ENCODE peak calls at places on chromosomes 2 and 18, in nine cellular contexts. V is fibroblast of pulmonary artery, B is vagina, X is upper lobe of right lung, W is tibial nerve, I is fibroblast of villous mesenchyme, F is bronchial epithelial cell, E is pancreas, J is heart right ventricle. C is an unnamed sample.

GRCh38 chr18:8264861-8265411 is 344.3 kb upstream of the RAB12 start:
- DNase-seq in V (peak), B (no peak), X (no peak), W (no peak), I (peak), F (peak), E (no peak), J (no peak), C (no peak)

GRCh38 chr2:161134547-161135518 is 25.4 kb upstream of the TANK start:
- DNase-seq in V (peak), B (no peak), X (no peak), W (no peak), I (no peak), F (peak), E (no peak), J (peak), C (no peak)

GRCh38 chr2:218807626-218808025 is 24.0 kb downstream of the PRKAG3 start:
- DNase-seq in V (no peak), B (no peak), X (no peak), W (no peak), I (peak), F (no peak), E (no peak), J (no peak), C (no peak)

GRCh38 chr2:181573140-181573736 is 83.7 kb downstream of the CERKL start:
- DNase-seq in V (peak), B (no peak), X (no peak), W (no peak), I (peak), F (peak), E (no peak), J (no peak), C (no peak)

GRCh38 chr18:73594749-73595148 is 552.9 kb downstream of the FBXO15 start:
- DNase-seq in V (peak), B (no peak), X (no peak), W (no peak), I (no peak), F (no peak), E (no peak), J (peak), C (no peak)

GRCh38 chr18:3216987-3217386 is 2.8 kb downstream of the MYOM1 start:
- DNase-seq in V (no peak), B (no peak), X (no peak), W (no peak), I (no peak), F (no peak), E (no peak), J (no peak), C (no peak)

GRCh38 chr2:215773728-215774127 is 239.6 kb downstream of the MREG start:
- DNase-seq in V (peak), B (no peak), X (no peak), W (peak), I (peak), F (peak), E (no peak), J (no peak), C (no peak)

GRCh38 chr2:240593026-240593702 is 6.6 kb downstream of the CAPN10 start:
- DNase-seq in V (no peak), B (no peak), X (no peak), W (peak), I (no peak), F (no peak), E (peak), J (no peak), C (no peak)

GRCh38 chr2:52659536-52659935 is 1108.1 kb upstream of the CHAC2 start:
- DNase-seq in V (no peak), B (no peak), X (no peak), W (no peak), I (no peak), F (no peak), E (no peak), J (no peak), C (no peak)

GRCh38 chr2:63850650-63851049 is 9.0 kb downstream of the UGP2 start:
- DNase-seq in V (no peak), B (no peak), X (no peak), W (no peak), I (no peak), F (no peak), E (no peak), J (no peak), C (no peak)

GRCh38 chr2:151654891-151655290 is 79.4 kb downstream of the NEB start:
- DNase-seq in V (no peak), B (no peak), X (no peak), W (no peak), I (no peak), F (no peak), E (no peak), J (no peak), C (no peak)

GRCh38 chr2:217291259-217291658 is 431.4 kb upstream of the TNP1 start:
- DNase-seq in V (no peak), B (no peak), X (no peak), W (no peak), I (no peak), F (no peak), E (no peak), J (no peak), C (no peak)

GRCh38 chr2:68935471-68935870 is 17.2 kb downstream of the GKN2 start:
- DNase-seq in V (no peak), B (no peak), X (no peak), W (no peak), I (no peak), F (no peak), E (no peak), J (no peak), C (no peak)

GRCh38 chr2:104577143-104577542 is 276.8 kb upstream of the POU3F3 start:
- DNase-seq in V (no peak), B (no peak), X (no peak), W (no peak), I (no peak), F (no peak), E (no peak), J (no peak), C (no peak)

GRCh38 chr2:6337123-6337830 is 528.4 kb downstream of the CMPK2 start:
- DNase-seq in V (no peak), B (no peak), X (no peak), W (no peak), I (no peak), F (no peak), E (no peak), J (no peak), C (no peak)

GRCh38 chr2:25368650-25369049 is 26.9 kb upstream of the DNMT3A start:
- DNase-seq in V (no peak), B (no peak), X (peak), W (no peak), I (peak), F (no peak), E (no peak), J (no peak), C (no peak)

GRCh38 chr2:120470041-120470716 is 124.2 kb downstream of the INHBB start:
- DNase-seq in V (peak), B (no peak), X (peak), W (peak), I (peak), F (peak), E (peak), J (peak), C (peak)

DNA sequence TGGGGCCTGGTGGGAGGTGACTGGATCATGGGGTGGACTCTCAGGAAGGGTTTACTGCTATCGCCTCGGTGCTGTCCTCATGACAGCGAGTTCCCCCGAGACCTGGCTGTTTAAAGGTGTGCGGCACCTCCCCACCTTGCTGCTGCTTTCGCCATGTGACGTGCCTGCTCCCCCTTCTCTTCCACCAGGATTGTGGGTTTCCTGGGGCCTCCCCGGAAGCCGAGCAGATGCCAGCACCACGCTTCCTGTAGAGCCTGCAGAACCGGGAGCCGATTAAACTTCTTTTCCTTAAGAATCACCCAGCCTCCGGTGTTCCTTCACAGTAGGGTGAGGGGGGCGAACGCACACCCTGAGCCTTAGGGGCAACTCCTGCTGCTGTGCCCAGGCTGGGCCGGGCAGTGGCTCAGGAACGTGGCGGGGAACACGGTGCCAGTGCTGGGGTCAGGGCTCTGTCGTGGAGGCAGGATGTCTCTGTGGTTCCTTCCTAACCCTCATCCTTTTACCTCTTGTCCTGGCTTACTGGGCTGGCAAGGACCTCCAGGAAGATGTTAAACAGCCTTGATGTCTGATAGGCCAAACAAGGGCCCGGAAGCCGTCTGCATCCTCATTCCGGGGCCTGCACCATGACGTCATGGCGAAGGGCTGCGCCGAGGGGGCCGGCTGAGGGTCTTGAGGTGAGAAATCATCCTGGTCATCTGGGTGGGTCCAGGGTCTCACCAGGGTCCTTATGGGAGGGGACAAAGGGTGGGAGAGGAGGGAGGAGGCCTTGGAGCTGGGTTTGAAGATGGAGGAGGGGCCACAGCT is 12.7 kb downstream of the NEU4 start:
- DNase-seq in V (no peak), B (no peak), X (no peak), W (peak), I (no peak), F (no peak), E (no peak), J (peak), C (no peak)
- H3K4me3 ChIP-seq in V (no peak), B (no peak), X (no peak), W (no peak), I (no peak), F (no peak), E (no peak), J (peak), C (no peak)

GRCh38 chr2:36354816-36355156 is 792 bp upstream of the CRIM1 start:
- DNase-seq in V (no peak), B (no peak), X (no peak), W (no peak), I (no peak), F (no peak), E (no peak), J (no peak), C (no peak)
- H3K4me3 ChIP-seq in V (peak), B (peak), X (peak), W (peak), I (peak), F (peak), E (peak), J (peak), C (peak)

DNA sequence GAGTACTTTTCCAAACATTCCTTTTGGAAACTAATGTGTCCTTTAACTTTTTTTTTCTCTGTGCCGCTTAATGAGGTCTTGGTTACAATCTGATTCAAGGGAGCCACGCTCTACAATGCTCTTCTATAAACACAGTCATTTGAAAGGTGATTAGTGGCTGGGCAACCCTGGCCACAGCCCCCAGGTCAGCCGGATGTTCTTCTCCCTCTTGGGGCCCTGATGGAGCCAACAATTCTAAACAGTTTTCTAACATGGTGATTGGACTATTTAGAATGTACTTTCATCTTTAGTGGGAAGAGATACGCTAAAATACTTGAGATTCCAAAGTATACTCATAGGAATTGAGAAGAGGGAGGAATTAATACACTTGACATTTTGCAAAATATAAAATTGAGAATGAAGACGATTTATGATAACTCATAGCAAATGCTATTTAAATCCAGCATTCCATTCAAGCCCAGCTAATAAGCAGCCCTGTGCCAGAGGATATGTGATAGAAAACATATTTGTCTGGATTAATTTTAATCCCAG is 83.7 kb upstream of the MBOAT2 start:
- DNase-seq in V (no peak), B (no peak), X (no peak), W (no peak), I (peak), F (no peak), E (no peak), J (no peak), C (no peak)
- H3K4me3 ChIP-seq in V (no peak), B (no peak), X (no peak), W (no peak), I (no peak), F (no peak), E (no peak), J (no peak), C (no peak)

DNA sequence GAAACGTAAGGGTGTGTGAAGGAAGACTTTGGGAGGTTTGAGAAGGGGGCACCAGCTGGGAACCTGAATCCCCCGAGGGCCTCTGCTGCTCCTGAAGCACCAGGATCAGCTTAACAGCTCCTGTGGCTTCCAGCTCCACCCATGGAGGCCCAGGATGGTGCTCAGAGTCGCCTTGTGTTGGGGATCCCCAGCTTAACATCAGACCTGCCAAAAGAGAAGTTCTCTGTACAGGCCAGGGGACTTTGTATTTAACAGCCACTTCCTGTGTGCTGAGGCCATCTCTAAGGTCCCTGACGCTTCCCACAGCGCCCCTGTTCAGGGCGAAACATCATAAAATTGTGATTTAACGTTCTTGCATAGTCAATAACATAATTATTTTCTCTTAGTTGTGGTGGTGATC is 77.5 kb downstream of the NCK2 start:
- DNase-seq in V (no peak), B (no peak), X (no peak), W (no peak), I (no peak), F (no peak), E (no peak), J (no peak), C (no peak)
- H3K4me3 ChIP-seq in V (no peak), B (no peak), X (no peak), W (no peak), I (no peak), F (no peak), E (no peak), J (no peak), C (no peak)

GRCh38 chr18:36128907-36129299 is 237 bp downstream of the SLC39A6 start:
- DNase-seq in V (no peak), B (peak), X (no peak), W (no peak), I (no peak), F (no peak), E (no peak), J (no peak), C (no peak)

GRCh38 chr18:36126668-36127067 is 2.5 kb downstream of the SLC39A6 start:
- DNase-seq in V (no peak), B (no peak), X (no peak), W (no peak), I (no peak), F (no peak), E (no peak), J (no peak), C (no peak)

GRCh38 chr18:36129300-36130038 is at the start of the genes ELP2 and SLC39A6:
- DNase-seq in V (peak), B (peak), X (peak), W (peak), I (peak), F (peak), E (peak), J (peak), C (peak)

GRCh38 chr18:36130039-36130831 is 536 bp downstream of the ELP2 start:
- DNase-seq in V (no peak), B (no peak), X (no peak), W (no peak), I (no peak), F (no peak), E (no peak), J (no peak), C (peak)

DNA sequence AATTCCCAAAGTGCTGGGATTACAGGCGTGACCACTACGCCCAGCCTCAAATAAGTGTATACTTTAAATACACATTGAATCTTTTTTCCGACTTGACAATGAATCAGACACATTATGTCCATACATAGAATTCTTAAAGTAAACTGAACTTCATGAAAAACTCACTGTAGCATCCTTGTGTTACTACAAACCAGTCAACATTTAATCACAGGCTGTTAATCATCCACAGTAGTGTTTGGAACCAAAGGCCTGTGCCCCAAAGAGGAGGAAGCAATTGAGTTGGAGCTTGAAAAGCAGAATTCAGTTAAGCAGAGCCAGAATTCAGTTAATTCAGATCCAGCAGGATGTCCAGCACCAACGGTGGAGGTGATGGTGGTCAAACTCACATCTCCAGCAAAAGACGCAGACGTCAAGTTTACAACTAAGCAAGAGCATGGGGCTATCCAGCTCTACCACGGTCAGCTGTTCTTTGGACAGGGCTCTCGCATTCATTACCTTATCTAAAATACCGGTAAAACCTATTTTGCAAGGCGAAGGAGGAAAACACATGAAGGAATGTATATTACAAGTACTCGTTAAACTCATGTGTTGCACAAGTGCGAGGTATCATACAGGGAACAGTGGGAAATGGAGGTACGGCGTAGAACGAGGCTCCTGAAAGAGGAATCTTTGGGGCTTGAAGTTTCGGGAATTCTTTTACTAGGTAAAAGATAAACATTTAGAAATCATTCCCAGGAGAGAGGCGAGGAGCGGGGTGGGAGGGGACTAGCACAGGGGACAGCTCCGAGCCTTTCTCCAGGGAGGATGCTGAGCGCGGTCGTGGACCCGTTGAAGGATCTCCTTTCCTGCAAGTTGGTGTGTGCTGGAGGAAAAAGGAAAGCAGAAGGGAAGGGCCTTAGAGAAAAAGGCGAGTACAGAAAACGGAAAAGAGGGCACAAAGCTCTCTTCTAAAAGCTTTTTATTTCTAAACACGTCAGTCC is 984 bp downstream of the SLC39A6 start:
- DNase-seq in V (peak), B (no peak), X (no peak), W (no peak), I (peak), F (peak), E (peak), J (no peak), C (no peak)
- H3K4me3 ChIP-seq in V (peak), B (peak), X (peak), W (peak), I (peak), F (peak), E (peak), J (peak), C (peak)

DNA sequence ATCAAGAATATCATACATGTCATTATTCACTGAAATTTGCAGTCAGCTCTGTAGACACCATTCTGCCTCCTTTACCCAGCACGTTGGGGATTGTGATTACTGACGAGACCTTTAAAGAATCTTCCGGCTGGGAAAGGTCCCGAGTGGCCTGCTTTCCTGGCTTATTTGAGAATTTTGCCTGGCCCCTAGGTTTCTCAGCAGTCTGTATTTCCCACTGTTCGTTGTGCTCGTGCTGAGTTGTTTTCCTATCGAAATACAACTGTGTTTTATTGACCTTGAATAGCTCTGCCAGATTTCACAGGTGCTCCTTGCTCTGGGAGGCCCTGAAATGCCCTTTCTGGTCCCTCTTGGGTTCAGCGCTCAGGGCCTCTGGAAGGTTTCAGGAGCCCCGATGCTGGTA is 94.9 kb downstream of the AGAP1 start:
- DNase-seq in V (no peak), B (no peak), X (no peak), W (no peak), I (no peak), F (no peak), E (no peak), J (no peak), C (no peak)
- H3K4me3 ChIP-seq in V (no peak), B (no peak), X (no peak), W (no peak), I (no peak), F (no peak), E (no peak), J (no peak), C (no peak)

GRCh38 chr2:222291485-222291841 is 7.3 kb downstream of the PAX3 start:
- DNase-seq in V (no peak), B (no peak), X (no peak), W (no peak), I (no peak), F (no peak), E (no peak), J (no peak), C (no peak)
- H3K4me3 ChIP-seq in V (no peak), B (no peak), X (no peak), W (peak), I (no peak), F (no peak), E (no peak), J (no peak), C (no peak)

DNA sequence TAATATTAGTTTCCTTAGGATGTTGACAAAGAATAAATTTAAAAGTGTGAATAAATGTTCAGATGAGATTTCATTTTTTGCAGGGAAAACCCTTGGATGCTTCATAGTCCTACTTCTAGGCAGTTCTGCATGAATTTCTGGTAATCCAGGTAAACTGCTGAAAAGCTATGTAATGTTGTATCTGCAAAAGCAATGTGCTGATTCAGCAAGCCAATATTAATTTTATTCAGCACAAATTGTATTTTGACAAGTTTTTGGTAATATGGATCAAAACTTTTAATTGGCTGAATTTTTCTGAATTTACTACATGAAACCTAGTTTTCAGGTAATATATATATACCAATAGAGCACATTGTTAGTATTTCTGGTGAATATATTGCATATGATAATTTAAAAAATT is 17.8 kb upstream of the RBBP8 start:
- DNase-seq in V (no peak), B (no peak), X (no peak), W (no peak), I (no peak), F (no peak), E (no peak), J (no peak), C (no peak)
- H3K4me3 ChIP-seq in V (no peak), B (no peak), X (peak), W (no peak), I (no peak), F (peak), E (peak), J (no peak), C (no peak)

C was measured in ascending aorta.